ENCODE peak calls at places on chromosomes 6 and 20, in nine cellular contexts. One of them, this sample, is unnamed.

GRCh38 chr6:159252955-159253508 is 83.8 kb downstream of the FNDC1 start:
- DNase-seq in colonic mucosa: no peak
- DNase-seq in H1: peak; percentile 21
- DNase-seq in ascending aorta: no peak
- DNase-seq in NB4: peak; percentile 57
- DNase-seq in cardiac fibroblast: peak; percentile 49
- DNase-seq in gastrocnemius medialis: no peak
- DNase-seq in breast epithelium: no peak
- DNase-seq in HCT116: peak; percentile 33
- DNase-seq in this sample: peak; percentile 74

GRCh38 chr6:158758464-158758863 is 60.7 kb downstream of the EZR start:
- DNase-seq in colonic mucosa: no peak
- DNase-seq in H1: peak; percentile 34
- DNase-seq in ascending aorta: no peak
- DNase-seq in NB4: no peak
- DNase-seq in cardiac fibroblast: no peak
- DNase-seq in gastrocnemius medialis: peak; percentile 46
- DNase-seq in breast epithelium: no peak
- DNase-seq in HCT116: no peak
- DNase-seq in this sample: peak; percentile 63

GRCh38 chr20:17505664-17506517 is 25.3 kb downstream of the BFSP1 start:
- DNase-seq in colonic mucosa: no peak
- DNase-seq in H1: no peak
- DNase-seq in ascending aorta: no peak
- DNase-seq in NB4: peak; percentile 69
- DNase-seq in cardiac fibroblast: peak; percentile 62
- DNase-seq in gastrocnemius medialis: no peak
- DNase-seq in breast epithelium: no peak
- DNase-seq in HCT116: no peak
- DNase-seq in this sample: peak; percentile 55

GRCh38 chr6:109891924-109892323 is 86.2 kb upstream of the GPR6 start:
- DNase-seq in colonic mucosa: no peak
- DNase-seq in H1: no peak
- DNase-seq in ascending aorta: no peak
- DNase-seq in NB4: peak; percentile 35
- DNase-seq in cardiac fibroblast: no peak
- DNase-seq in gastrocnemius medialis: peak; percentile 39
- DNase-seq in breast epithelium: no peak
- DNase-seq in HCT116: no peak
- DNase-seq in this sample: no peak

GRCh38 chr20:47351643-47352331 is 4.7 kb downstream of the ZMYND8 start:
- DNase-seq in colonic mucosa: no peak
- DNase-seq in H1: no peak
- DNase-seq in ascending aorta: no peak
- DNase-seq in NB4: peak; percentile 38
- DNase-seq in cardiac fibroblast: no peak
- DNase-seq in gastrocnemius medialis: no peak
- DNase-seq in breast epithelium: no peak
- DNase-seq in HCT116: no peak
- DNase-seq in this sample: no peak

GRCh38 chr6:155344341-155345006 is 30.2 kb upstream of the TFB1M start:
- DNase-seq in colonic mucosa: no peak
- DNase-seq in H1: no peak
- DNase-seq in ascending aorta: no peak
- DNase-seq in NB4: no peak
- DNase-seq in cardiac fibroblast: no peak
- DNase-seq in gastrocnemius medialis: no peak
- DNase-seq in breast epithelium: no peak
- DNase-seq in HCT116: no peak
- DNase-seq in this sample: no peak

GRCh38 chr20:15942130-15942529 is 631.1 kb downstream of the KIF16B start:
- DNase-seq in colonic mucosa: no peak
- DNase-seq in H1: no peak
- DNase-seq in ascending aorta: no peak
- DNase-seq in NB4: no peak
- DNase-seq in cardiac fibroblast: no peak
- DNase-seq in gastrocnemius medialis: no peak
- DNase-seq in breast epithelium: no peak
- DNase-seq in HCT116: no peak
- DNase-seq in this sample: no peak

GRCh38 chr6:105135056-105135455 is 44.8 kb downstream of the POPDC3 start:
- DNase-seq in colonic mucosa: no peak
- DNase-seq in H1: no peak
- DNase-seq in ascending aorta: no peak
- DNase-seq in NB4: peak; percentile 9
- DNase-seq in cardiac fibroblast: peak; percentile 33
- DNase-seq in gastrocnemius medialis: peak; percentile 41
- DNase-seq in breast epithelium: no peak
- DNase-seq in HCT116: no peak
- DNase-seq in this sample: peak; percentile 15

DNA sequence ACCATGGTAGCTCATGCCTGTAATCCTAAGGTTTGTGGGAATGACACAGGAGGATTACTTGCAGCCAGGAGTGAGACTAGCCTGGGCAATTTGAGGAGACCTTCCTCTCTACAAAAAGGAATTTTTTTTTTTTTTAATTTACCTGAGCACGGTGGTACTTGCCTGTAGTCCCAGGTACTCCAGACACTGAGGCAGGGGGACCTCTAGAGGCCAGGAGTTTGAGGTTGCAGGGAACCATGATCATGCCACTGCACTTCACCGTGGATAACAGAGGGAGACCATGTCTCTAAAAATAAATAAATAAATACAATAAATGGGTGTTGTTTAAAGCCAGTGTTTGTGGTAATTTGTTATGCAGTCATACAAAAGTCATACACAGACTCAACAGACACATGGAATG is 2.4 kb upstream of the HLA-F start:
- DNase-seq in colonic mucosa: no peak
- DNase-seq in H1: no peak
- DNase-seq in ascending aorta: no peak
- DNase-seq in NB4: no peak
- DNase-seq in cardiac fibroblast: no peak
- DNase-seq in gastrocnemius medialis: no peak
- DNase-seq in breast epithelium: no peak
- DNase-seq in HCT116: peak; percentile 48
- DNase-seq in this sample: no peak
- TF ChIP-seq CTCF in colonic mucosa: no peak
- TF ChIP-seq CTCF in H1: peak; percentile 54
- TF ChIP-seq CTCF in ascending aorta: no peak
- TF ChIP-seq CTCF in NB4: no peak
- TF ChIP-seq CTCF in cardiac fibroblast: no peak
- TF ChIP-seq CTCF in gastrocnemius medialis: no peak
- TF ChIP-seq CTCF in breast epithelium: no peak
- TF ChIP-seq CTCF in HCT116: peak; percentile 30
- TF ChIP-seq CTCF in this sample: no peak

GRCh38 chr6:31144970-31145340 is 6.1 kb upstream of the PSORS1C2 start:
- DNase-seq in colonic mucosa: peak; percentile 79
- DNase-seq in H1: no peak
- DNase-seq in ascending aorta: no peak
- DNase-seq in NB4: no peak
- DNase-seq in cardiac fibroblast: no peak
- DNase-seq in gastrocnemius medialis: no peak
- DNase-seq in breast epithelium: no peak
- DNase-seq in HCT116: no peak
- DNase-seq in this sample: no peak
- H3K4me3 ChIP-seq in colonic mucosa: peak overlapping the region; percentile 14
- H3K4me3 ChIP-seq in H1: no peak overlapping the region
- H3K4me3 ChIP-seq in ascending aorta: no peak overlapping the region
- H3K4me3 ChIP-seq in NB4: no peak overlapping the region
- H3K4me3 ChIP-seq in cardiac fibroblast: no peak overlapping the region
- H3K4me3 ChIP-seq in gastrocnemius medialis: no peak overlapping the region
- H3K4me3 ChIP-seq in breast epithelium: no peak overlapping the region
- H3K4me3 ChIP-seq in HCT116: no peak overlapping the region
- H3K4me3 ChIP-seq in this sample: no peak overlapping the region

GRCh38 chr6:113989675-113990074 is 18.7 kb upstream of the HDAC2 start:
- DNase-seq in colonic mucosa: no peak
- DNase-seq in H1: no peak
- DNase-seq in ascending aorta: no peak
- DNase-seq in NB4: no peak
- DNase-seq in cardiac fibroblast: no peak
- DNase-seq in gastrocnemius medialis: no peak
- DNase-seq in breast epithelium: no peak
- DNase-seq in HCT116: no peak
- DNase-seq in this sample: no peak
- TF ChIP-seq CTCF in colonic mucosa: no peak
- TF ChIP-seq CTCF in H1: no peak
- TF ChIP-seq CTCF in ascending aorta: no peak
- TF ChIP-seq CTCF in NB4: no peak
- TF ChIP-seq CTCF in cardiac fibroblast: no peak
- TF ChIP-seq CTCF in gastrocnemius medialis: no peak
- TF ChIP-seq CTCF in breast epithelium: no peak
- TF ChIP-seq CTCF in HCT116: no peak
- TF ChIP-seq CTCF in this sample: no peak

DNA sequence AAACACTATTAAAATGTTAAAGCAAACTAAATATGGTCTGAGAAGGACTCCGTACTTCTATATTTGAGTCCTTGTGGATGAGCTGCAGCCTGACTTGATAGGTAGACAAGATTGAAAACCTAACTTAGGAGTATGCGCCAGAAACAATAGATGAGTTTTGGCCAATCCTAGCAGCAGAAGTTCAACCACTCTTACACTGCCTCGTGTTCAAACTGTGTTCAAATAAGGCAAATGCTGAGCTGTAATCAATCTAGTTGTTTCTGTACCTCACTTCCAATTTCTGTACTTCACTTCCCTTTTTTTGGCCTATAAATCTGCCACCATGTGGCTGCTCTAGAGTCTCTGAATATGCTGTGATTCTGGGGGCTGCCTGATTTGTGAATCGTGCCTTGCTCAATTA is 13.2 kb upstream of the SERINC1 start:
- DNase-seq in colonic mucosa: no peak
- DNase-seq in H1: no peak
- DNase-seq in ascending aorta: no peak
- DNase-seq in NB4: peak; percentile 51
- DNase-seq in cardiac fibroblast: no peak
- DNase-seq in gastrocnemius medialis: no peak
- DNase-seq in breast epithelium: no peak
- DNase-seq in HCT116: no peak
- DNase-seq in this sample: no peak
- H3K4me3 ChIP-seq in colonic mucosa: no peak overlapping the region
- H3K4me3 ChIP-seq in H1: peak overlapping the region; percentile 55
- H3K4me3 ChIP-seq in ascending aorta: no peak overlapping the region
- H3K4me3 ChIP-seq in NB4: no peak overlapping the region
- H3K4me3 ChIP-seq in cardiac fibroblast: no peak overlapping the region
- H3K4me3 ChIP-seq in gastrocnemius medialis: no peak overlapping the region
- H3K4me3 ChIP-seq in breast epithelium: no peak overlapping the region
- H3K4me3 ChIP-seq in HCT116: no peak overlapping the region
- H3K4me3 ChIP-seq in this sample: no peak overlapping the region

GRCh38 chr6:90574610-90575009 is 12.3 kb downstream of the MAP3K7 start:
- DNase-seq in colonic mucosa: no peak
- DNase-seq in H1: no peak
- DNase-seq in ascending aorta: no peak
- DNase-seq in NB4: peak; percentile 13
- DNase-seq in cardiac fibroblast: peak; percentile 51
- DNase-seq in gastrocnemius medialis: no peak
- DNase-seq in breast epithelium: no peak
- DNase-seq in HCT116: no peak
- DNase-seq in this sample: peak; percentile 85
- TF ChIP-seq CTCF in colonic mucosa: no peak
- TF ChIP-seq CTCF in H1: no peak
- TF ChIP-seq CTCF in ascending aorta: no peak
- TF ChIP-seq CTCF in NB4: no peak
- TF ChIP-seq CTCF in cardiac fibroblast: no peak
- TF ChIP-seq CTCF in gastrocnemius medialis: no peak
- TF ChIP-seq CTCF in breast epithelium: no peak
- TF ChIP-seq CTCF in HCT116: no peak
- TF ChIP-seq CTCF in this sample: peak; percentile 43

GRCh38 chr20:13995841-13996240 is 525 bp downstream of the MACROD2 start:
- DNase-seq in colonic mucosa: peak; percentile 62
- DNase-seq in H1: no peak
- DNase-seq in ascending aorta: no peak
- DNase-seq in NB4: no peak
- DNase-seq in cardiac fibroblast: no peak
- DNase-seq in gastrocnemius medialis: peak; percentile 36
- DNase-seq in breast epithelium: no peak
- DNase-seq in HCT116: no peak
- DNase-seq in this sample: no peak
- H3K4me3 ChIP-seq in colonic mucosa: peak overlapping the region; percentile 66
- H3K4me3 ChIP-seq in H1: peak overlapping the region; percentile 63
- H3K4me3 ChIP-seq in ascending aorta: peak overlapping the region; percentile 78
- H3K4me3 ChIP-seq in NB4: no peak overlapping the region
- H3K4me3 ChIP-seq in cardiac fibroblast: peak overlapping the region; percentile 48
- H3K4me3 ChIP-seq in gastrocnemius medialis: peak overlapping the region; percentile 77
- H3K4me3 ChIP-seq in breast epithelium: peak overlapping the region; percentile 79
- H3K4me3 ChIP-seq in HCT116: peak overlapping the region; percentile 53
- H3K4me3 ChIP-seq in this sample: peak overlapping the region; percentile 66

GRCh38 chr6:149045404-149045803 is 272.1 kb upstream of the TAB2 start:
- DNase-seq in colonic mucosa: no peak
- DNase-seq in H1: no peak
- DNase-seq in ascending aorta: no peak
- DNase-seq in NB4: peak; percentile 29
- DNase-seq in cardiac fibroblast: no peak
- DNase-seq in gastrocnemius medialis: no peak
- DNase-seq in breast epithelium: no peak
- DNase-seq in HCT116: no peak
- DNase-seq in this sample: no peak
- TF ChIP-seq CTCF in colonic mucosa: no peak
- TF ChIP-seq CTCF in H1: no peak
- TF ChIP-seq CTCF in ascending aorta: no peak
- TF ChIP-seq CTCF in NB4: no peak
- TF ChIP-seq CTCF in cardiac fibroblast: no peak
- TF ChIP-seq CTCF in gastrocnemius medialis: no peak
- TF ChIP-seq CTCF in breast epithelium: no peak
- TF ChIP-seq CTCF in HCT116: no peak
- TF ChIP-seq CTCF in this sample: peak; percentile 19

DNA sequence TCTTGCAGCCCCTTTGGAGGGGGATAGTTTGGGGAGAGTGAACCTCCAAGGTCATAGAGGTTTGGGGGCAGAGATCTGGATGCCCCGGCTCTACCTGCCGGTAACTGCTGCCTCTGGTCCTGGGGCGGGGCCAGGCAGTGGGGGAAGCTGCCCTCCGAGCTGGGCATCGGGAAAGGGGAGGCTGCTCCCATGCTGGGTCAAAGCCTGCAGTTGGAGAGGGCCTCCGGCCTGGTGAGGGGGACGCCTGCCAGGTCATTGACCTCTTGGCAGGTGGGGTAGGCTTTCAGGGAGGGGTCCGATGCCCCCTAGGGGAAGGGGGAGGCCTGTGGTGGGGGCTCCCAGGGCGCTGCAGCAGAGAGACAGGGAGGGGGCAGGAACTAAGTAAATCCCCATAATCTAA is 7.1 kb downstream of the COL11A2 start:
- DNase-seq in colonic mucosa: no peak
- DNase-seq in H1: no peak
- DNase-seq in ascending aorta: no peak
- DNase-seq in NB4: no peak
- DNase-seq in cardiac fibroblast: no peak
- DNase-seq in gastrocnemius medialis: no peak
- DNase-seq in breast epithelium: no peak
- DNase-seq in HCT116: no peak
- DNase-seq in this sample: no peak
- H3K4me3 ChIP-seq in colonic mucosa: no peak overlapping the region
- H3K4me3 ChIP-seq in H1: no peak overlapping the region
- H3K4me3 ChIP-seq in ascending aorta: no peak overlapping the region
- H3K4me3 ChIP-seq in NB4: no peak overlapping the region
- H3K4me3 ChIP-seq in cardiac fibroblast: no peak overlapping the region
- H3K4me3 ChIP-seq in gastrocnemius medialis: no peak overlapping the region
- H3K4me3 ChIP-seq in breast epithelium: no peak overlapping the region
- H3K4me3 ChIP-seq in HCT116: no peak overlapping the region
- H3K4me3 ChIP-seq in this sample: no peak overlapping the region

GRCh38 chr6:134689676-134690447 is 260.0 kb downstream of the ALDH8A1 start:
- DNase-seq in colonic mucosa: no peak
- DNase-seq in H1: no peak
- DNase-seq in ascending aorta: no peak
- DNase-seq in NB4: no peak
- DNase-seq in cardiac fibroblast: no peak
- DNase-seq in gastrocnemius medialis: peak; percentile 28
- DNase-seq in breast epithelium: no peak
- DNase-seq in HCT116: no peak
- DNase-seq in this sample: no peak
- TF ChIP-seq CTCF in colonic mucosa: no peak
- TF ChIP-seq CTCF in H1: no peak
- TF ChIP-seq CTCF in ascending aorta: no peak
- TF ChIP-seq CTCF in NB4: no peak
- TF ChIP-seq CTCF in cardiac fibroblast: no peak
- TF ChIP-seq CTCF in gastrocnemius medialis: no peak
- TF ChIP-seq CTCF in breast epithelium: no peak
- TF ChIP-seq CTCF in HCT116: no peak
- TF ChIP-seq CTCF in this sample: no peak

This sample was measured in choroid plexus epithelial cell.